ENCODE peak calls at places on chromosomes 16 and 17, in six cellular contexts. J, D, H, W, C and B are unnamed samples.

GRCh38 chr17:64327201-64327930 is 63.3 kb downstream of the PECAM1 start:
- DNase-seq in J (no peak), C (no peak), W (no peak), H (no peak), D (no peak), B (no peak)

GRCh38 chr16:74111583-74111982 is 185.0 kb upstream of the PSMD7 start:
- DNase-seq in D (no peak), C (no peak), J (no peak), W (no peak), H (no peak), B (no peak)

GRCh38 chr16:67844441-67844840 is 2.3 kb upstream of the NUTF2 start:
- DNase-seq in D (no peak), W (no peak), C (no peak), H (no peak), J (peak; percentile 51), B (peak; percentile 46)

GRCh38 chr17:50198026-50198669 is 3.3 kb downstream of the COL1A1 start:
- DNase-seq in H (no peak), J (peak; percentile 63), D (no peak), C (peak; percentile 62), W (no peak), B (peak; percentile 82)

GRCh38 chr17:8469964-8470363 is 34.3 kb downstream of the NDEL1 start:
- DNase-seq in H (peak; percentile 31), D (no peak), C (no peak), W (no peak), J (no peak), B (no peak)

GRCh38 chr17:79905832-79906231 is 66.6 kb upstream of the CBX4 start:
- DNase-seq in C (peak; percentile 35), W (no peak), H (no peak), D (no peak), J (no peak), B (no peak)

GRCh38 chr17:21249911-21250703 is 3.1 kb downstream of the NATD1 start:
- DNase-seq in W (no peak), C (no peak), D (no peak), H (no peak), J (no peak), B (no peak)

GRCh38 chr16:4288148-4288921 is 15.5 kb upstream of the TFAP4 start:
- DNase-seq in W (no peak), J (peak; percentile 82), H (peak; percentile 89), C (peak; percentile 79), D (peak; percentile 72), B (peak; percentile 71)

GRCh38 chr17:61837175-61838051 is 25.9 kb downstream of the BRIP1 start:
- DNase-seq in C (peak; percentile 57), H (no peak), J (peak; percentile 81), W (no peak), D (peak; percentile 27), B (peak; percentile 72)

GRCh38 chr17:20966869-20967268 is 75.9 kb downstream of the USP22 start:
- DNase-seq in W (no peak), H (no peak), J (no peak), D (no peak), C (no peak), B (no peak)

GRCh38 chr17:74770498-74771318 is 5.4 kb downstream of the NAT9 start:
- DNase-seq in H (peak; percentile 88), J (peak; percentile 24), D (no peak), C (peak; percentile 77), W (no peak), B (peak; percentile 49)

GRCh38 chr16:4097826-4098240 is 18.4 kb downstream of the ADCY9 start:
- DNase-seq in H (no peak), W (no peak), J (peak; percentile 70), C (peak; percentile 57), D (no peak), B (peak; percentile 85)

GRCh38 chr17:30545024-30545423 is 67.8 kb downstream of the GOSR1 start:
- DNase-seq in D (no peak), J (no peak), C (no peak), W (no peak), H (no peak), B (no peak)

GRCh38 chr17:17851101-17851500 is 14.3 kb upstream of the SREBF1 start:
- DNase-seq in D (no peak), H (no peak), W (no peak), J (no peak), C (no peak), B (no peak)

DNA sequence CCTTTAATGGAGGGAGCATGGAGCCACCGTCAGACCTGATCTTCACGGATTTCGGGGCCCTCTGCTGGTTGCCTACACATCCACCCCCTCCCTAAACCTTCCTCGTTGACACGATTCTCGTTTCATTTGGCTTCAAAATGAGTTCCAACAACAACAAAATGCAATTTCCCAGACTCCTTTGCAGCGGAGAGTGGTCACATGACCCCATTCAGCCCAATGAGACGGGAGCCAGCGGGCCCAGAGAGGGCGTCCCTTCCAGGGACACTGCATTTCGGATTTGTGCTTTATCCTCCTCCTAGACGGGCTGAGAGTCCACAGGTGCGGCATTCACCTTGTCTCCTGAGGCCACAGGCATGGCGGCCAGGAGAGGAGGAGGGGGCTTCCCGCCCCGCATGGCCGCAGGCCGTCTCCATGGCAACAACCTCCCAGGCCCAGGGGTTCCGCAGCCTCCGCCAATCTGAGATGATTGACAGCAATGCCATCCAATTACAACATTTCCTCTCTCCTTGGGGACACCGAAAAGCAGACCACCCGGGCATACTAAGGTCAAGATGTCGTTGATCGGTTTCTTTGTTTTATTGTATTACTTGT is 259.8 kb downstream of the C16orf95 start:
- DNase-seq in J (no peak), H (peak; percentile 73), D (no peak), C (peak; percentile 70), W (no peak), B (no peak)
- H3K18ac ChIP-seq in J (no peak overlapping the region), H (no peak overlapping the region), D (no peak overlapping the region), C (no peak overlapping the region), W (no peak overlapping the region), B (no peak overlapping the region)

DNA sequence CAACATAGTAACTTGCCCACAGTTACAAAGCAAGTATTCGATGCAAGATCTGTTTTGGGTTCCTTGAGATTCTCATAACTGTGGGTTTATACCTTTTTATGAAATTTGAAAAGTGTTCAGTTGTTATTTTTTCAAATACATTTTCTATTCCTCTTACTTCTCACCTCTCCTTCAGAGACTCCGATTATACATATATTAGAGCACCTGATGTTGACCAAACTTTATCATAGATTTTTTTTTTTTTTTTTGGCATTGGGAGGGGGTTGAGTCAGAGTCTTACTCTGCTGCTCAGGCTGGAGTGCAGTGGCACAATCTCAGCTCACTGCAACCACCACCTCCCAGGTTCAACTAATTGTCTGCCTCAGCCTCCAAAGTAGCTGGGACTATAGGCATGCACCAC is 51.3 kb upstream of the RBBP6 start:
- DNase-seq in J (no peak), W (no peak), H (no peak), D (no peak), C (no peak), B (no peak)
- H3K18ac ChIP-seq in J (no peak overlapping the region), W (no peak overlapping the region), H (no peak overlapping the region), D (no peak overlapping the region), C (no peak overlapping the region), B (no peak overlapping the region)

DNA sequence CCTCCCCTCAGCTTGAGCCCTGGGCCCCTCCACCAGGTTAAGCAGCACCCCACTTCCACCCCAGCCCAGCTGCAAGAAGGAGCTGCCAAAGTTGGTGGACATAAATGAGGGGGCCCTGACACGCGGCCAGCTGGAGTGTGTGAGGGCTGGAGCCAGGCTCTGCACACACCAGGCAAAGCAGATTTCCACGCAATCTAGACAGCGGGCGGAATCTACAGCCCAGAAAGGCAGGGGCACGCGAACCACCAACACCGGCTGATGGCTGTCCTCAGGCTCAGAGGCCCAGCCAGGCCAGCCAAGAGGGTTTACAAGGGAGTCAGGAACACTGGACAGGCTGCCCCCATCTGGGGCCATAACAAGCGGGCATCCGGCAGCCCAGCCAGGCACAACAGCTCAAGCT is 171.2 kb downstream of the ZNF423 start:
- DNase-seq in W (no peak), J (no peak), D (no peak), H (no peak), C (no peak), B (no peak)
- H3K18ac ChIP-seq in W (no peak overlapping the region), J (no peak overlapping the region), D (peak overlapping the region; percentile 78), H (no peak overlapping the region), C (no peak overlapping the region), B (no peak overlapping the region)

GRCh38 chr17:45315583-45316270 is 1.1 kb downstream of the MAP3K14 start:
- DNase-seq in J (no peak), D (peak; percentile 15), C (no peak), W (no peak), H (no peak), B (no peak)
- H3K18ac ChIP-seq in J (peak overlapping the region; percentile 78), D (no peak overlapping the region), C (no peak overlapping the region), W (no peak overlapping the region), H (no peak overlapping the region), B (peak overlapping the region; percentile 94)

GRCh38 chr17:78357177-78357586 is 2.7 kb downstream of the SOCS3 start:
- DNase-seq in H (peak; percentile 56), C (no peak), W (no peak), J (peak; percentile 80), D (no peak), B (peak; percentile 84)
- H3K18ac ChIP-seq in H (no peak overlapping the region), C (no peak overlapping the region), W (peak overlapping the region; percentile 48), J (peak overlapping the region; percentile 39), D (no peak overlapping the region), B (peak overlapping the region; percentile 83)

DNA sequence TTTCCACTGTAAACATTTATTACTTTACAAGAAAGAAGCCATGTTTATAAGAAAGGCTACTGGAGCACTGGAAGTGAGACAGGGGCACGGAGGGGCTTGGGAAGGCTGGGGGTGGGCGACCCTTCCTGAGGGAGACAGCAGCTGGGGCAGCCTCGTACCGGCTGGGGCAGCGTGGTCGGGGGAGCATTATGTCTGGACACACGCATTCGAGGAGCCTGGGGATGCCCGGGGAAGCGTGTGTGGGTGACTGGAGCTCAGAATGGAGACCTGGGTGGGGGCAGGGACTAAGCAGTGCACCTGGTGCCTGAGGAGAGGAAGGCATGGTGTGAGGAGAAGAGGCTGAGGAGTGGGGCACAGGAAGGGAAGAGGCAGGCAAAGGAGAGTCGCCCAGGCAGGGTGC is 64.5 kb downstream of the SRCIN1 start:
- DNase-seq in J (no peak), D (no peak), H (peak; percentile 37), C (no peak), W (no peak), B (no peak)
- H3K18ac ChIP-seq in J (no peak overlapping the region), D (peak overlapping the region; percentile 52), H (no peak overlapping the region), C (no peak overlapping the region), W (no peak overlapping the region), B (no peak overlapping the region)

DNA sequence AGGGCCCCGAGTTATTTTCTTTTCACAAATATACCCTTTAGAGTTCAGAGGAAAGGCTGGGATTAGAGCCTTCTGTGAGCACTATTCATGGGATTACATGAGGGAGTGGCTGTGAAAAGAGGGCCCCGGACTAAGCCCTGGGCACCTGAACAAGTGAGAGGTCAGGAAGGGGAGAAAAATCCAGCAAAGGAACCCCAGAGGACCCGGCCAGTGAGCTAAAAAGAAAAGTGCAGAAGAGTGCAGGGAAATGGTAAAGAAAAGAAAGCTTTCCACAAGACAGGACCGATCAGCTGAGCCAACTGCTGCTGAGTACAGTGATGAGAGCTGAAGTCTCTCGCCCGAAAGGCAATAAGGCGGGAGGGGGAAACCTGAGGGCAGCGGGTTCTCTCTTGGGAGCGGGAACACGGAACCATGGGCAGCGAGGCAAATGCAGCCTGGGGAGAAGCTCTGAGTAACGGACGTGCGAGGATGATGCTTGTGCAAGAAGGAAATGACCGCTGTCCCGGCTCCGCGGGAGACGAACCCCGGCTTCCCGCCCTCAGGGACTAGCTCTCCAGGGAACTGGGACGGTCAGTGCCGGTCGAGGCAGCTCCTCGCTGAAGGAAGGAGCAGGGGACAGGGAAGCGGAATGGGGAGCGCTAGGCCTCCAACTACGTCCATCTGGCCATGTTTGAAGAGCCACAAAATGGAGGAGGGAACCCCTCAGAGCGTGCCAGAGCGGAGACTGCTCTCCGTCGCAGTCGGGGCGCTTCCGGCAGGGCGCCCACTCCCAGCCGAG is 665 bp upstream of the ALDH3A2 start:
- DNase-seq in J (peak; percentile 54), H (peak; percentile 80), C (peak; percentile 92), D (peak; percentile 30), W (no peak), B (peak; percentile 79)
- H3K18ac ChIP-seq in J (peak overlapping the region; percentile 94), H (peak overlapping the region; percentile 38), C (peak overlapping the region; percentile 69), D (peak overlapping the region; percentile 98), W (peak overlapping the region; percentile 89), B (peak overlapping the region; percentile 95)